ENCODE peak calls at places on chromosomes 7 and 10, in nine cellular contexts. G is AG10803, Y is lower leg skin, H is HFFc6, A is neural progenitor cell, F is hepatocyte, W is epithelial cell of esophagus, P is fibroblast of lung, V is heart right ventricle. S is an unnamed sample.

GRCh38 chr7:118243695-118244094 is 19.2 kb downstream of the ANKRD7 start:
- DNase-seq in G (no peak), Y (no peak), H (no peak), A (no peak), F (no peak), W (no peak), P (no peak), V (no peak), S (no peak)

GRCh38 chr7:113622796-113623195 is 296.0 kb downstream of the PPP1R3A start:
- DNase-seq in G (no peak), Y (no peak), H (no peak), A (no peak), F (no peak), W (no peak), P (no peak), V (no peak), S (no peak)

GRCh38 chr7:42236266-42237161 is 495 bp downstream of the GLI3 start:
- DNase-seq in G (peak), Y (peak), H (peak), A (peak), F (peak), W (peak), P (peak), V (peak), S (no peak)

GRCh38 chr7:83957333-83957732 is 237.3 kb downstream of the SEMA3A start:
- DNase-seq in G (peak), Y (no peak), H (no peak), A (no peak), F (no peak), W (peak), P (peak), V (no peak), S (no peak)

GRCh38 chr10:93711891-93712290 is 9.5 kb upstream of the FRA10AC1 start:
- DNase-seq in G (peak), Y (no peak), H (no peak), A (no peak), F (no peak), W (peak), P (no peak), V (no peak), S (no peak)

GRCh38 chr7:104650991-104651680 is 322.7 kb downstream of the LHFPL3 start:
- DNase-seq in G (no peak), Y (no peak), H (no peak), A (no peak), F (no peak), W (no peak), P (no peak), V (peak), S (no peak)

GRCh38 chr7:40230086-40230485 is 95.3 kb downstream of the SUGCT start:
- DNase-seq in G (no peak), Y (no peak), H (no peak), A (no peak), F (no peak), W (no peak), P (no peak), V (no peak), S (no peak)

GRCh38 chr10:58384999-58385783 is at the start of gene TFAM:
- DNase-seq in G (peak), Y (peak), H (peak), A (peak), F (peak), W (peak), P (peak), V (peak), S (peak)

GRCh38 chr10:79196470-79197461 is 128.0 kb downstream of the ZMIZ1 start:
- DNase-seq in G (no peak), Y (peak), H (peak), A (peak), F (peak), W (peak), P (peak), V (peak), S (no peak)

GRCh38 chr7:128113839-128114238 is 82.6 kb upstream of the LRRC4 start:
- DNase-seq in G (no peak), Y (peak), H (no peak), A (no peak), F (no peak), W (no peak), P (no peak), V (no peak), S (no peak)

GRCh38 chr7:152511736-152512135 is 75.9 kb upstream of the KMT2C start:
- DNase-seq in G (no peak), Y (no peak), H (no peak), A (no peak), F (no peak), W (no peak), P (no peak), V (no peak), S (no peak)

GRCh38 chr7:154996756-154997155 is 6.2 kb downstream of the PAXIP1 start:
- DNase-seq in G (no peak), Y (no peak), H (no peak), A (peak), F (no peak), W (no peak), P (no peak), V (no peak), S (no peak)

GRCh38 chr10:102068216-102068615 is 3.1 kb downstream of the HPS6 start:
- DNase-seq in G (peak), Y (no peak), H (no peak), A (no peak), F (peak), W (no peak), P (no peak), V (peak), S (no peak)

GRCh38 chr7:80428161-80429054 is 83.5 kb downstream of the GNAT3 start:
- DNase-seq in G (peak), Y (no peak), H (peak), A (peak), F (peak), W (peak), P (peak), V (no peak), S (no peak)

GRCh38 chr7:97471491-97471890 is 260.4 kb upstream of the TAC1 start:
- DNase-seq in G (no peak), Y (no peak), H (no peak), A (no peak), F (no peak), W (no peak), P (no peak), V (no peak), S (no peak)

GRCh38 chr10:124701881-124702656 is 42.1 kb downstream of the FAM53B start:
- DNase-seq in G (no peak), Y (peak), H (no peak), A (no peak), F (no peak), W (no peak), P (peak), V (peak), S (no peak)

GRCh38 chr7:1049006-1049741 is 4.8 kb downstream of the GPR146 start:
- DNase-seq in G (no peak), Y (peak), H (no peak), A (no peak), F (no peak), W (no peak), P (no peak), V (no peak), S (no peak)

GRCh38 chr10:124087672-124088634 is 5.4 kb downstream of the CHST15 start:
- DNase-seq in G (no peak), Y (no peak), H (no peak), A (no peak), F (no peak), W (peak), P (no peak), V (no peak), S (no peak)

DNA sequence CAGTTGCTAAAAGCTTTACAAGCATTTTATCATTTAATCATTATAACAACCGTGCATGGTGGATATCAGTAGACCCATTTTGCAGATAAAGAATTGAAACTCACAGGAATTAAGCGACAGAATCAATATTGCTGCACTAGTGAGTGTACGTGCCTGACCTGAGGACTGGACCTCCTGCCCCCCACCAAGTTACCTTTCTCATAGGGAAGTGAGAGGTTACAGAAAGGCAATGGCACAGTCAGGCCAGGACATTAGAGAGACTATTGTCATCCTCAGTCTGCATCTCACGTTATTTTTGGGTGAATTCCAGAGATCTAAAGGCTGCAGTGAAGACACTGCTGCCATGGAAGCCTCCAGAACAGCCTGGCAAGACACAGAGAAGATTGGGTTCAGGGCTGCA is 80.9 kb downstream of the WDFY4 start:
- DNase-seq in G (no peak), Y (no peak), H (no peak), A (no peak), F (no peak), W (no peak), P (no peak), V (no peak), S (no peak)
- TF ChIP-seq CTCF in G (no peak), Y (no peak), H (no peak), A (no peak), F (no peak), W (no peak), P (no peak), V (no peak), S (no peak)

DNA sequence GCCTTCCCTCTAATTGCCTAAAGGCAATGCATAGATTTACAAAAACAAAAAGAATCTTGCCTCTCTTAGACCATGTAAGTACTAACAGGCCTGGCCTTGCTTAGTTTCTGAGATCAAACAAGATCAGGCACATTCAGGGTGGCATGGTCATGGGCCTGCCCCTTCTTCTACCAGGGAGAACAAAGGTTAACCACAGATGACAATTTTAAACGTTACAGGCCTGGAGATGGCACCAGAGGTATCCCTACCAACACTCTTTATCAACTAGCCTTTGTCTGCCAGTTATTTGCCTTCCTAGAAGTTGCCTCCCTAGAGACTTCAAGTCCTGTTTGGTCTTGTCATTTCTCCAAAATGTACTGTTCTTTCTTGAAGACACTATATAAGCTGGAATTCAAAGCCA is 252.6 kb downstream of the DOCK4 start:
- DNase-seq in G (no peak), Y (no peak), H (peak), A (peak), F (no peak), W (peak), P (peak), V (no peak), S (no peak)
- TF ChIP-seq CTCF in G (no peak), Y (no peak), H (peak), A (peak), F (no peak), W (peak), P (no peak), V (peak), S (no peak)

GRCh38 chr7:151014950-151015349 is 9.3 kb downstream of the ATG9B start:
- DNase-seq in G (no peak), Y (no peak), H (no peak), A (no peak), F (no peak), W (peak), P (no peak), V (no peak), S (no peak)

GRCh38 chr7:151012921-151013347 is 11.4 kb downstream of the ATG9B start:
- DNase-seq in G (peak), Y (no peak), H (no peak), A (peak), F (peak), W (peak), P (peak), V (no peak), S (no peak)

GRCh38 chr7:151012031-151012692 is 12.1 kb downstream of the ATG9B start:
- DNase-seq in G (no peak), Y (no peak), H (no peak), A (no peak), F (peak), W (no peak), P (peak), V (no peak), S (no peak)

GRCh38 chr7:151013356-151013727 is 11.0 kb downstream of the ATG9B start:
- DNase-seq in G (no peak), Y (no peak), H (no peak), A (no peak), F (no peak), W (no peak), P (no peak), V (no peak), S (no peak)

GRCh38 chr7:151013728-151014497 is 10.4 kb downstream of the ATG9B start:
- DNase-seq in G (peak), Y (peak), H (peak), A (peak), F (peak), W (peak), P (peak), V (peak), S (peak)
- TF ChIP-seq CTCF in G (peak), Y (no peak), H (peak), A (peak), F (peak), W (peak), P (no peak), V (no peak), S (no peak)

DNA sequence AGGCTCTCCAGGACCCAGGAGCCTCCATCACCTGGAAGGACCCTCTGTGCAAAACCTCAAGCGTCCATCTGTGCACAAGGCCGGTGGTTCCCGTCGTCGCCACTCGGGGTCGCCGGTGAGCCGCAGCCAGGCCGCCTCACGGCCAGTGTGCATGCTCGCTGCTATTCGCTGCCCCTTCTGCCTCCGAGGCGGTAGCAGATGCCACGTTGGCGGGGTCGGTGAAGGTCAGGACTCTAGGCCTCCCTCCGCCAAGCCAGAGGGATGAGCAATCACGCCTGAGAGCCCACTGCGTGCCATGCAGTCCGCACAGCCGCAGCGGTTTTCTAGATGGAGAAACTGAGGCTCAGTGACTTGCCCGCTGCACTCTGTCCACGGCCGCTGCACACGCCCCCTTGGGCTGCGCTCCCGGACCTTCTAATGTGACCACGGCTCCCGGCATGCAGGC is 5.7 kb downstream of the UPK3B start:
- DNase-seq in G (peak), Y (peak), H (no peak), A (no peak), F (no peak), W (peak), P (no peak), V (peak), S (peak)
- TF ChIP-seq CTCF in G (peak), Y (no peak), H (no peak), A (no peak), F (no peak), W (peak), P (no peak), V (peak), S (peak)

GRCh38 chr10:48614481-48615383 is 9.9 kb upstream of the ARHGAP22 start:
- DNase-seq in G (peak), Y (peak), H (peak), A (no peak), F (no peak), W (no peak), P (peak), V (no peak), S (peak)
- TF ChIP-seq CTCF in G (peak), Y (no peak), H (peak), A (peak), F (no peak), W (peak), P (no peak), V (no peak), S (peak)

DNA sequence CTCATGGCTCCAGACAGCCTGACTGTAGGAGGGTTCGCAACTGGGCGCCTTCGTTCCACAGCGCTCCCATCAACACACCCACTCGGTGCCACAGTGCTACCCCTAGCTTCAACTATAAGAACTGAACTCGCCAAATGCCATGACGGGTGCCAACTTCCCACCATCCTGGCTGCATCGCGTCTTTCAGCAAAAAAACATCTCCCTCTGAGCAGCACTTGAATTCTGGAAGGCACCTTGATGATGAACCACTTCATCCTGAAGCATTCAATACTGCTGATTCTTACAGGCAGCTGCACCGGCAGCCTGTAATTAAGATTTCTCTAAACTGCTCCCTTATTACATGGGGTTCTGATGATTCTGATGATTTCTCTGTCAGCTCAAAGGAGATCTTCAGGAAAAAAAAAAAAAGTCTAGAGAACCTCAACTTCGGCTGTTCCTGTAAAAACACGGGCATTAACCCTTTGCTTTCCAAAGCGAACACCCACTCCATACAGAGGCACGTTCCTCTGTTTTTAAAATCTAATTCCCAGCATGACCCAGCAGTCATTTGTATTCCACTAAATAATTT is 1.2 kb downstream of the CYTH3 start:
- DNase-seq in G (peak), Y (peak), H (peak), A (peak), F (peak), W (peak), P (peak), V (peak), S (no peak)
- TF ChIP-seq CTCF in G (peak), Y (no peak), H (peak), A (no peak), F (peak), W (peak), P (peak), V (peak), S (peak)

GRCh38 chr10:13334556-13334955 is 13.5 kb downstream of the SEPHS1 start:
- DNase-seq in G (no peak), Y (no peak), H (no peak), A (no peak), F (no peak), W (no peak), P (no peak), V (no peak), S (no peak)

GRCh38 chr10:13337827-13338196 is 10.3 kb downstream of the SEPHS1 start:
- DNase-seq in G (no peak), Y (no peak), H (no peak), A (no peak), F (no peak), W (no peak), P (no peak), V (no peak), S (no peak)

GRCh38 chr10:13337128-13337826 is 10.8 kb downstream of the SEPHS1 start:
- DNase-seq in G (no peak), Y (no peak), H (no peak), A (no peak), F (no peak), W (no peak), P (no peak), V (no peak), S (no peak)

GRCh38 chr10:13338337-13339128 is 9.6 kb downstream of the SEPHS1 start:
- DNase-seq in G (peak), Y (no peak), H (peak), A (no peak), F (peak), W (no peak), P (peak), V (no peak), S (peak)

DNA sequence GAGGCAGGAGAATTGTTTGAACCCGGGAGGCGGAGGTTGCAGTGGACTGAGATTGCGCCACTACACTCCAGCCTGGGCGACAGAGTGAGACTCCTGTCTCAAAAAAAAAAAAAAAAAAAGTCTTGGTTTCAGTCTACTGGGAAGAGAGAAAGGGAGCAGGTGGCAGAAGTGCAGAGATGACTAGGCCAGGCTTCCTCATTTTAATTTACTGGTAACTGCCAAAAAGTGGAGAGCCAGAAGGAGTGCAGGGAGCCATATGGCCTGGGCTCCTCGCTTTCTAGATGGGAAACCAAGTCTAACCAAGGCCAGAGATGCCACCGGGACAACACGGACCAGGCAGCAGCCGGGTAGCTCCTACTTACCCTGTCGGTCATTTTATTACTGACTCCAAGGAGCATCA is 12.2 kb downstream of the SEPHS1 start:
- DNase-seq in G (no peak), Y (no peak), H (no peak), A (no peak), F (no peak), W (no peak), P (no peak), V (no peak), S (no peak)
- TF ChIP-seq CTCF in G (no peak), Y (no peak), H (no peak), A (no peak), F (no peak), W (no peak), P (no peak), V (no peak), S (no peak)

GRCh38 chr10:132001238-132001977 is 19.7 kb upstream of the BNIP3 start:
- DNase-seq in G (peak), Y (peak), H (no peak), A (no peak), F (no peak), W (peak), P (peak), V (no peak), S (no peak)
- TF ChIP-seq CTCF in G (no peak), Y (no peak), H (no peak), A (peak), F (no peak), W (peak), P (no peak), V (no peak), S (no peak)

GRCh38 chr10:27244976-27245375 is 4.4 kb upstream of the ACBD5 start:
- DNase-seq in G (no peak), Y (no peak), H (no peak), A (no peak), F (no peak), W (no peak), P (no peak), V (no peak), S (no peak)
- TF ChIP-seq CTCF in G (no peak), Y (no peak), H (no peak), A (no peak), F (no peak), W (no peak), P (no peak), V (no peak), S (no peak)

GRCh38 chr10:35594115-35594849 is 10.9 kb upstream of the GJD4 start:
- DNase-seq in G (no peak), Y (no peak), H (no peak), A (no peak), F (no peak), W (no peak), P (no peak), V (no peak), S (no peak)

GRCh38 chr10:35592421-35592820 is 12.7 kb upstream of the GJD4 start:
- DNase-seq in G (no peak), Y (peak), H (no peak), A (no peak), F (no peak), W (no peak), P (no peak), V (no peak), S (no peak)

GRCh38 chr10:35600193-35600592 is 4.9 kb upstream of the GJD4 start:
- DNase-seq in G (no peak), Y (no peak), H (no peak), A (no peak), F (no peak), W (no peak), P (no peak), V (no peak), S (no peak)

GRCh38 chr10:35595106-35595505 is 10.0 kb upstream of the GJD4 start:
- DNase-seq in G (no peak), Y (no peak), H (no peak), A (no peak), F (no peak), W (no peak), P (no peak), V (no peak), S (no peak)

GRCh38 chr10:35598379-35598778 is 6.8 kb upstream of the GJD4 start:
- DNase-seq in G (no peak), Y (no peak), H (no peak), A (no peak), F (peak), W (no peak), P (no peak), V (no peak), S (no peak)
- TF ChIP-seq CTCF in G (peak), Y (no peak), H (peak), A (peak), F (peak), W (no peak), P (peak), V (peak), S (peak)